ENCODE peak calls at places on chromosomes 13 and 19, in five cellular contexts. B, E, J, Q and R are unnamed samples.

GRCh38 chr13:105759467-105759866 is 776.0 kb downstream of the EFNB2 start:
- DNase-seq in Q (no peak), B (no peak), J (no peak), E (no peak), R (no peak)

GRCh38 chr13:85405316-85405897 is 393.8 kb downstream of the SLITRK6 start:
- DNase-seq in J (no peak), E (no peak), Q (no peak), B (no peak), R (no peak)

GRCh38 chr19:40719414-40719894 is 2.5 kb downstream of the ITPKC start:
- DNase-seq in J (no peak), B (no peak), E (no peak), Q (no peak), R (peak)

GRCh38 chr13:24605923-24606372 is 74.3 kb upstream of the ATP12A start:
- DNase-seq in J (peak), B (peak), Q (peak), E (peak), R (no peak)

GRCh38 chr19:35756373-35757230 is at the start of gene HSPB6:
- DNase-seq in B (no peak), J (no peak), E (no peak), Q (no peak), R (no peak)

GRCh38 chr13:36776175-36776574 is 42.8 kb upstream of the RFXAP start:
- DNase-seq in B (no peak), J (no peak), Q (no peak), E (no peak), R (no peak)

GRCh38 chr19:17889609-17890214 is 18.0 kb downstream of the SLC5A5 start:
- DNase-seq in E (peak), Q (peak), B (no peak), J (peak), R (no peak)

GRCh38 chr19:33298146-33298911 is 4.0 kb downstream of the CEBPA start:
- DNase-seq in J (peak), B (no peak), E (no peak), Q (no peak), R (no peak)

GRCh38 chr19:1469936-1470863 is 8.8 kb downstream of the C19orf25 start:
- DNase-seq in E (peak), Q (no peak), J (peak), B (no peak), R (no peak)

GRCh38 chr19:45884682-45885555 is 1.0 kb downstream of the IRF2BP1 start:
- DNase-seq in Q (no peak), J (no peak), B (no peak), E (peak), R (no peak)

GRCh38 chr19:46126086-46126485 is 1.6 kb upstream of the IGFL3 start:
- DNase-seq in Q (no peak), B (no peak), J (no peak), E (no peak), R (no peak)

GRCh38 chr19:45955905-45956608 is 17.6 kb downstream of the NOVA2 start:
- DNase-seq in Q (peak), J (no peak), B (peak), E (no peak), R (no peak)

GRCh38 chr19:3465552-3465951 is 14.8 kb downstream of the SMIM24 start:
- DNase-seq in E (no peak), J (no peak), B (no peak), Q (no peak), R (no peak)

GRCh38 chr13:94433055-94433947 is 46.2 kb downstream of the DCT start:
- DNase-seq in B (no peak), Q (peak), E (peak), J (peak), R (no peak)

GRCh38 chr13:46614582-46614981 is 61.6 kb downstream of the LRCH1 start:
- DNase-seq in E (no peak), J (no peak), B (peak), Q (no peak), R (no peak)

GRCh38 chr19:34990578-34991192 is 9.4 kb upstream of the GRAMD1A start:
- DNase-seq in E (no peak), J (no peak), B (no peak), Q (no peak), R (peak)

GRCh38 chr13:95121516-95121915 is 179.7 kb downstream of the ABCC4 start:
- DNase-seq in Q (no peak), J (no peak), B (peak), E (no peak), R (no peak)

GRCh38 chr13:102580552-102581169 is 16.1 kb upstream of the TPP2 start:
- DNase-seq in Q (peak), B (peak), J (no peak), E (peak), R (no peak)

GRCh38 chr19:13985771-13986347 is 20.3 kb downstream of the RFX1 start:
- DNase-seq in J (no peak), Q (no peak), B (no peak), E (no peak), R (no peak)

GRCh38 chr19:48170817-48171347 is 402 bp downstream of the ZSWIM9 start:
- DNase-seq in B (no peak), J (no peak), Q (no peak), E (no peak), R (no peak)

GRCh38 chr19:48194041-48194871 is 23.8 kb downstream of the ZSWIM9 start:
- DNase-seq in B (no peak), E (no peak), J (peak), Q (peak), R (no peak)

GRCh38 chr19:14516746-14517438 is 1.3 kb downstream of the DNAJB1 start:
- DNase-seq in Q (no peak), E (no peak), J (no peak), B (no peak), R (no peak)

GRCh38 chr19:3788991-3789778 is 3.0 kb upstream of the MATK start:
- DNase-seq in Q (no peak), B (no peak), E (no peak), J (peak), R (no peak)

GRCh38 chr13:28035146-28035782 is 46.8 kb upstream of the URAD start:
- DNase-seq in E (no peak), J (no peak), B (peak), Q (no peak), R (no peak)

GRCh38 chr13:59318320-59318930 is 845.3 kb downstream of the DIAPH3 start:
- DNase-seq in Q (peak), E (peak), B (peak), J (peak), R (peak)

GRCh38 chr19:49210108-49210900 is 52.7 kb downstream of the TRPM4 start:
- DNase-seq in J (peak), Q (no peak), E (peak), B (peak), R (no peak)

GRCh38 chr13:104111031-104111430 is 1044.8 kb upstream of the SLC10A2 start:
- DNase-seq in Q (no peak), E (no peak), J (no peak), B (no peak), R (no peak)

GRCh38 chr19:36771275-36772231 is 1.1 kb downstream of the ZNF850 start:
- DNase-seq in J (peak), B (peak), Q (peak), E (peak), R (peak)

GRCh38 chr13:40963927-40964326 is 55.2 kb downstream of the ELF1 start:
- DNase-seq in Q (no peak), B (peak), J (no peak), E (peak), R (no peak)

DNA sequence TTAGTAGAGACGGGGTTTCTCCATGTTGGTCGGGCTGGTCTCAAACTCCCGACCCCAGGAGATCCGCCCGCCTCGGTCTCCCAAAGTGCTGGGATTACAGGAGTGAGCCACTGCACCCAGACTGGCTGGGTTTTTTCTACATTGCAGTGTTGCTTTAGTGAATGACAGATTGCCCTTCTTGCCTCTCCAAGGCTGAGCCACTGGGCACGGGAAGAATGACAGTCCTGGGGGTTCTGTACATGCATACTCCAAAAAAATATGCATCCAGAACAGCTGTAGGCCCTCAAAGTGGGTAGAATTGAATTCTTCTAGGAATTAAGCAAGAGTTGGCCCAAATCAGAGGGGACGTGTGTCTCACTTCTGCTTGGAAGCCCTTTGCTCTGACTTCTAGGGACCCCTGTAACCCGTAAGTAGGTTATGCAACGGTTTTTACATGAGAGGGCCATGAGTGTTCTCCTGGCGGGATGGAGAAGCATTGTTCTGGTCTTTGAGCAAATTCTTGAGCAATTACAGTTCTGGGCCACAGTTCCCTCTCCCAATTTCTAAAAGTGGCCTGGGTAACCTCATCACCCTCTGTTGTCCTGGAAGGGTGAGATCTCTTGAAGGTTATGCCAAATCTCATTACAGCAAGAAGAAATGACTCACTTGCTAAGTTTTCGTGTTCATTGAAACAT is 3.6 kb downstream of the ACTN4 start:
- DNase-seq in B (peak), E (no peak), Q (no peak), J (no peak), R (no peak)
- TF ChIP-seq KDM1A in B (no peak), E (no peak), Q (no peak), J (no peak), R (no peak)

GRCh38 chr19:8208119-8208709 is 956 bp upstream of the CERS4 start:
- DNase-seq in J (peak), Q (no peak), E (no peak), B (no peak), R (no peak)
- TF ChIP-seq RAD21 in J (no peak), Q (no peak), E (no peak), B (no peak), R (no peak)

DNA sequence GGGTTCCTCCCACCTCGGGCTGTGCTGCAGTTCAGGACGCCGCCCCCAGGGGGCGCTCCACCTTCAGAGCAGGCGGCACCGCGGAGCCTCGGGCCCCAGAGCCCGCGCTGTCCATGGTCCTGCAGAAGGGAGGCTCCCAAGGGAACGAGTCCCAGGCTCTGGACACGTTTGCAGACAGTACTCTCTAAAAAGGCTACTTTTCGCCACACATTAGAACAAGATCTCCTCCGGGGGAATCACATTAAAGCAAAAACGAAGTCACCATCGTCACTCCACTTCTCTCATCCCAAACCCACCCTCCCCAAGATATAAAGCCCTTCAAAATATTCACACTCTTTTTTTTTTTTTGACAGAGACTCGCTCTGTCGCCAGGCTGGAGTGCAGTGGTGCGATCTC is 4.6 kb upstream of the SIGLEC10 start:
- DNase-seq in J (peak), E (peak), B (peak), Q (peak), R (no peak)
- TF ChIP-seq KDM1A in J (no peak), E (no peak), B (no peak), Q (no peak), R (no peak)

GRCh38 chr19:50933640-50934039 is 19.2 kb downstream of the KLK5 start:
- DNase-seq in B (peak), E (no peak), J (no peak), Q (no peak), R (no peak)
- TF ChIP-seq RAD21 in B (no peak), E (no peak), J (no peak), Q (no peak), R (no peak)

GRCh38 chr13:30792257-30793000 is 57.1 kb downstream of the ALOX5AP start:
- DNase-seq in E (no peak), J (no peak), Q (peak), B (peak), R (no peak)
- TF ChIP-seq KDM1A in E (no peak), J (no peak), Q (no peak), B (no peak), R (no peak)

DNA sequence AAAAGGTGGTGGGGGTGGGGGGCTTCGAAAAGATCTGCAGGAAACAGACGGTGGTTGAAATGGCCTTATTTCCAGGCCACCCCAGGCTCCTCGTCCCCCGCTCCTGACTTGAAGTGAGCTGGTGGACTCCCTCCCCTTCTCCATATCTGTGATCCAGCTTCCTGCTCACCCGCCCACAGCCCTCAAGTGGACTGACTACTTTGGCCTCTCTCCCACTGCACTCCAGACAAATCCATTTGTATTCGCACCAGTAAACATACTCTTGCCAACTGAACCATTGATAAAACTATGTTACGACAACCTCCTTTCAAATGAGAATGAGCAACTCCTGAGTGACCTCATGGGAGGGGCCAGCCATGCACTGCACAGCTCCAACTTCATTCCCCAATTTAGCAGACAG is 259.4 kb downstream of the COL4A1 start:
- DNase-seq in Q (no peak), J (no peak), E (no peak), B (no peak), R (no peak)
- TF ChIP-seq RAD21 in Q (no peak), J (no peak), E (no peak), B (no peak), R (no peak)